ENCODE peak calls at places on chromosomes 2 and 18, in seven cellular contexts. G is IMR-90, Z is H9, X is mesendoderm, N is H1, D is mesenchymal stem cell, H is neuronal stem cell. V is an unnamed sample.

GRCh38 chr2:21740529-21740928 is 616.8 kb downstream of the TDRD15 start:
- DNase-seq in G (peak), Z (no peak), X (no peak), N (no peak), D (peak), H (no peak), V (no peak)

GRCh38 chr2:152054593-152054992 is 44.3 kb downstream of the CACNB4 start:
- DNase-seq in G (peak), Z (no peak), X (no peak), N (no peak), D (peak), H (no peak), V (no peak)

GRCh38 chr2:201964631-201965206 is 68.9 kb upstream of the FZD7 start:
- DNase-seq in G (no peak), Z (no peak), X (no peak), N (no peak), D (no peak), H (no peak), V (no peak)

GRCh38 chr2:191352536-191352935 is 107.3 kb downstream of the MYO1B start:
- DNase-seq in G (peak), Z (no peak), X (no peak), N (no peak), D (peak), H (no peak), V (no peak)

GRCh38 chr2:37623971-37624897 is 47.2 kb downstream of the CDC42EP3 start:
- DNase-seq in G (peak), Z (no peak), X (no peak), N (no peak), D (peak), H (no peak), V (no peak)

GRCh38 chr2:68774569-68775271 is 40.1 kb downstream of the ARHGAP25 start:
- DNase-seq in G (peak), Z (no peak), X (no peak), N (no peak), D (no peak), H (no peak), V (no peak)

GRCh38 chr18:11310476-11311086 is 161.2 kb upstream of the PIEZO2 start:
- DNase-seq in G (peak), Z (peak), X (peak), N (peak), D (peak), H (peak), V (peak)

GRCh38 chr2:43219383-43220228 is 6.8 kb downstream of the ZFP36L2 start:
- DNase-seq in G (peak), Z (peak), X (peak), N (peak), D (peak), H (no peak), V (peak)

GRCh38 chr18:58222439-58223125 is 178.6 kb downstream of the NEDD4L start:
- DNase-seq in G (peak), Z (no peak), X (no peak), N (no peak), D (no peak), H (no peak), V (no peak)

GRCh38 chr2:133362061-133362476 is 206.2 kb downstream of the NCKAP5 start:
- DNase-seq in G (peak), Z (no peak), X (peak), N (no peak), D (peak), H (no peak), V (no peak)

GRCh38 chr18:5619381-5619780 is 75.6 kb upstream of the EPB41L3 start:
- DNase-seq in G (no peak), Z (no peak), X (no peak), N (no peak), D (no peak), H (no peak), V (peak)

GRCh38 chr18:76821875-76822509 is 365 bp upstream of the ZNF236 start:
- DNase-seq in G (peak), Z (no peak), X (peak), N (peak), D (peak), H (peak), V (peak)

GRCh38 chr2:217861334-217861877 is 141.4 kb downstream of the TNS1 start:
- DNase-seq in G (no peak), Z (no peak), X (no peak), N (no peak), D (no peak), H (no peak), V (no peak)
- H3K4ac ChIP-seq in G (no peak), Z (no peak), X (no peak), N (no peak), D (no peak), H (peak), V (no peak)

DNA sequence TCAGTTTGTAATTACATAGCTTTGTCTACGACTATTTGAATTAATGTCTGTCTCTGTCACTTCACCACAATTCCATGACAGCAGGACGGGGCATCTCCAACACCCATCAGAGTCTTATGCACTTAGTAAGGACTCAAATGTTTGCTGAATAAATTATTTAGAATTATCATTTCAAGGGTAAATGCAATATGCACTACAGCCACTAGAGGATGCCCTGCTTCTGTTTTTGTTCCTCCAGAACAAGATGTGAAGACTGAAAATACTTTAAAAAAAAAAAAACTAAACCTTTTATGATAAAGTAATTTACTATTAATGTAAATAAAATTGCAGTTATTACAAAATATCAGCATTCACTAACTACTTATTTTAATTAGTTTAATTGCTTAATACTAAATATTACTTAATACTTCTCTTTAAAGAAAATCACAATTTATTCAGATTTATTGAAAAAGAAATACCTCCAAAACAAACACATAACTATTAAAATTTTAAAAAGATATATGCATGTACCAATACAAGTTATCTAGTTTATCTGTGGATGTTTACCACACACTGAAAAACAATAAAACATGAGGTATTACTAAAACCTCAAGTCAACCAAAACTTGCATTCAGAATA is 3.2 kb downstream of the PIGN start:
- DNase-seq in G (peak), Z (no peak), X (peak), N (no peak), D (peak), H (peak), V (peak)
- H3K4me2 ChIP-seq in G (no peak), Z (no peak), X (no peak), N (no peak), D (no peak), H (no peak), V (no peak)

DNA sequence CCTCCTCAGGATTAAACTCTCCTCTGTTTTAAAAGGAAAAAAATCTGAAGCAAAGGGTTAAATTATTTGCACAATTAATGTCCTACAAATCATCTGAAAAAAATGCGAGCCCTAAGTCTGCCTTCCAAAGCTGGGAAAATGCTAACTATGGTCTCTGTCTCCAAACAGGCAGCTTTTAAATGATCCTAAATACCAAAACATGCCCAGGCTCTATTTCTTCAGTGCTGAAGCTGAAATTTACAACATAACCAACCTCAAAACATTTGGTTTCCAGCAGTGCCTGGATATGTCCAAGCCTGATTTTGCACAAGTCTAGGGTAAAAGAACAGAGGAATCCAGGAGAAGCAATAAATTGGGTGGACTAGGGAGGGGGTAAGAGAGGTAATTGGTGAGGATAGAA is 57.2 kb downstream of the LBH start:
- DNase-seq in G (no peak), Z (no peak), X (peak), N (no peak), D (no peak), H (no peak), V (no peak)
- H3K4ac ChIP-seq in G (peak), Z (no peak), X (peak), N (no peak), D (no peak), H (no peak), V (no peak)

GRCh38 chr2:134943540-134943939 is 24.9 kb downstream of the CCNT2 start:
- DNase-seq in G (no peak), Z (no peak), X (no peak), N (no peak), D (no peak), H (no peak), V (no peak)
- H3K4me2 ChIP-seq in G (no peak), Z (no peak), X (no peak), N (no peak), D (no peak), H (no peak), V (no peak)

GRCh38 chr2:240600451-240600961 is 14.0 kb downstream of the CAPN10 start:
- DNase-seq in G (no peak), Z (no peak), X (no peak), N (no peak), D (no peak), H (no peak), V (no peak)
- H3K4ac ChIP-seq in G (no peak), Z (no peak), X (no peak), N (no peak), D (no peak), H (no peak), V (no peak)

GRCh38 chr18:78709271-78709809 is 270.3 kb upstream of the SALL3 start:
- DNase-seq in G (no peak), Z (no peak), X (no peak), N (no peak), D (no peak), H (no peak), V (no peak)

GRCh38 chr18:78703297-78703696 is 276.3 kb upstream of the SALL3 start:
- DNase-seq in G (no peak), Z (no peak), X (no peak), N (no peak), D (no peak), H (no peak), V (no peak)

GRCh38 chr18:78699516-78699915 is 280.1 kb upstream of the SALL3 start:
- DNase-seq in G (no peak), Z (no peak), X (no peak), N (no peak), D (no peak), H (no peak), V (no peak)

GRCh38 chr18:78701753-78702409 is 277.7 kb upstream of the SALL3 start:
- DNase-seq in G (no peak), Z (no peak), X (no peak), N (no peak), D (no peak), H (no peak), V (no peak)

GRCh38 chr18:78704960-78705600 is 274.5 kb upstream of the SALL3 start:
- DNase-seq in G (no peak), Z (no peak), X (no peak), N (no peak), D (no peak), H (no peak), V (no peak)
- H3K4me2 ChIP-seq in G (no peak), Z (no peak), X (no peak), N (no peak), D (no peak), H (no peak), V (no peak)

DNA sequence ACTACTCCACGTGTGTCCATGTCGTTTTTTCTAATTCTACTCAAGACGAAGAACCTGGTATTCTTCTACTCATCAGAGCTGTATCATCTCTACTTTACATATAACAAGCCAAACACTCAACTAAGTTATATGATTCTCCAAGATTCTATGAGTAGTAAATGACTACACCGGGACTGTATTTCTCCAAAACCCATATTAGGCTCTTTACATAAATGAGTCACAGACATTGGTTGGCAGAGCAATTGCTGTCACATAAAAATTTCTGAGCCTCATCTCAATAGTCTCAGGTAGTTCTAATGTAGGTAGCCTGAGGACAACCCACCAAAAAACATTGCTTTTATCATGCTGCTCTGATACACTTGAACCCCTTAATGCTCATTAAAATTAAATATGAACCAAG is 1092.3 kb upstream of the NXPH2 start:
- DNase-seq in G (no peak), Z (no peak), X (no peak), N (no peak), D (no peak), H (no peak), V (no peak)
- H3K4ac ChIP-seq in G (no peak), Z (no peak), X (no peak), N (no peak), D (no peak), H (no peak), V (no peak)

GRCh38 chr18:8361941-8362471 is 247.2 kb upstream of the RAB12 start:
- DNase-seq in G (no peak), Z (peak), X (peak), N (no peak), D (no peak), H (no peak), V (no peak)
- H3K4me2 ChIP-seq in G (no peak), Z (no peak), X (no peak), N (no peak), D (no peak), H (no peak), V (no peak)

V was measured in trophoblast cell.